ENCODE peak calls at places on chromosome 13, in eight cellular contexts. B is stimulated activated CD4-positive, alpha-beta T cell treated with anti-CD3 and anti-CD28 coated beads, Interleukin-4, amount 100 ng/mL, for 24 hours; X is heart right ventricle; K is NCI-H345; F is sciatic nerve; E is skeletal muscle cell; W is T-helper 1 cell; V is amniotic stem cell. L is an unnamed sample.

GRCh38 chr13:27130223-27131015 is 41.2 kb downstream of the USP12 start:
- DNase-seq in B (no peak), K (no peak), E (no peak), W (no peak), F (no peak), X (no peak), V (no peak), L (no peak)

GRCh38 chr13:44471686-44472085 is 98.1 kb downstream of the SERP2 start:
- DNase-seq in V (no peak), K (no peak), B (no peak), X (no peak), F (no peak), E (peak), W (no peak), L (no peak)

GRCh38 chr13:62293081-62293480 is 877.4 kb upstream of the PCDH20 start:
- DNase-seq in F (no peak), W (no peak), X (no peak), B (no peak), E (no peak), K (no peak), V (no peak), L (no peak)

GRCh38 chr13:72180253-72180952 is 313.4 kb upstream of the DACH1 start:
- DNase-seq in X (no peak), V (no peak), E (no peak), F (no peak), K (no peak), W (no peak), B (no peak), L (peak)

GRCh38 chr13:51523082-51523518 is 61.2 kb upstream of the WDFY2 start:
- DNase-seq in V (no peak), F (no peak), X (no peak), K (no peak), B (no peak), W (no peak), E (peak), L (peak)

GRCh38 chr13:97944396-97945029 is 9.0 kb upstream of the IPO5 start:
- DNase-seq in W (no peak), X (no peak), F (no peak), B (no peak), K (no peak), E (no peak), V (peak), L (no peak)

GRCh38 chr13:46327256-46327655 is 59.8 kb downstream of the RUBCNL start:
- DNase-seq in W (no peak), X (no peak), V (no peak), B (no peak), F (no peak), K (no peak), E (no peak), L (no peak)

GRCh38 chr13:104823071-104823470 is 1712.4 kb downstream of the EFNB2 start:
- DNase-seq in K (no peak), B (no peak), F (no peak), W (no peak), E (no peak), X (no peak), V (no peak), L (no peak)

GRCh38 chr13:39855236-39855635 is 199.8 kb downstream of the COG6 start:
- DNase-seq in E (no peak), K (no peak), X (no peak), B (no peak), F (no peak), V (no peak), W (no peak), L (no peak)

GRCh38 chr13:101529419-101529818 is 76.9 kb downstream of the ITGBL1 start:
- DNase-seq in K (no peak), B (peak), E (peak), X (no peak), W (no peak), F (peak), V (no peak), L (peak)

GRCh38 chr13:76882431-76882830 is 3.8 kb downstream of the KCTD12 start:
- DNase-seq in E (peak), B (no peak), F (no peak), V (no peak), X (no peak), K (no peak), W (no peak), L (no peak)

GRCh38 chr13:76632388-76633044 is 253.7 kb downstream of the KCTD12 start:
- DNase-seq in E (no peak), W (no peak), F (no peak), X (no peak), B (no peak), V (no peak), K (no peak), L (no peak)

L was measured in kidney epithelial cell.